ENCODE peak calls at places on chromosomes 5 and 9, in six cellular contexts. H, I, E, Q, Z and W are unnamed samples.

GRCh38 chr5:141672856-141673813 is 8.9 kb downstream of the ARAP3 start:
- DNase-seq in H (no peak), I (no peak), E (no peak), Q (no peak), Z (no peak), W (no peak)

GRCh38 chr5:3103241-3103855 is 351.9 kb upstream of the IRX2 start:
- DNase-seq in H (no peak), I (no peak), E (no peak), Q (no peak), Z (no peak), W (no peak)

GRCh38 chr9:108182950-108183381 is 672.8 kb downstream of the ACTL7B start:
- DNase-seq in H (no peak), I (no peak), E (no peak), Q (peak; percentile 18), Z (no peak), W (no peak)

GRCh38 chr9:78595200-78595945 is 298.4 kb downstream of the PSAT1 start:
- DNase-seq in H (no peak), I (no peak), E (no peak), Q (no peak), Z (no peak), W (no peak)

GRCh38 chr5:42423285-42424152 is at the start of gene GHR:
- DNase-seq in H (peak; percentile 5), I (no peak), E (peak; percentile 83), Q (peak; percentile 93), Z (peak; percentile 91), W (no peak)

GRCh38 chr5:89470658-89471057 is 587.7 kb upstream of the MEF2C start:
- DNase-seq in H (no peak), I (no peak), E (no peak), Q (no peak), Z (no peak), W (no peak)

GRCh38 chr9:88011005-88011766 is 36.9 kb upstream of the CDK20 start:
- DNase-seq in H (no peak), I (no peak), E (no peak), Q (peak; percentile 1), Z (no peak), W (no peak)

GRCh38 chr9:138022756-138023393 is 145.3 kb downstream of the CACNA1B start:
- DNase-seq in H (no peak), I (no peak), E (peak; percentile 12), Q (no peak), Z (no peak), W (no peak)

GRCh38 chr5:86008704-86009103 is 609.0 kb upstream of the COX7C start:
- DNase-seq in H (no peak), I (no peak), E (no peak), Q (no peak), Z (no peak), W (no peak)

GRCh38 chr5:78927657-78928282 is 57.3 kb downstream of the ARSB start:
- DNase-seq in H (no peak), I (no peak), E (no peak), Q (no peak), Z (peak; percentile 57), W (no peak)

GRCh38 chr9:134779640-134780039 is 101.0 kb upstream of the FCN2 start:
- DNase-seq in H (no peak), I (no peak), E (no peak), Q (no peak), Z (no peak), W (no peak)

GRCh38 chr5:168875839-168876238 is 296.7 kb upstream of the PANK3 start:
- DNase-seq in H (no peak), I (no peak), E (no peak), Q (no peak), Z (no peak), W (no peak)